ENCODE peak calls at places on chromosomes 3 and 15, in six cellular contexts. A is HCEC 1CT, Z is suprapubic skin, V is nephron progenitor cell, X is Kasumi-1, T is heart right ventricle. Y is an unnamed sample.

GRCh38 chr3:66037330-66037985 is 1.3 kb downstream of the MAGI1 start:
- DNase-seq in A (peak), Z (no peak), V (peak), X (no peak), T (peak), Y (peak)

GRCh38 chr3:120224249-120224648 is 60.8 kb downstream of the GPR156 start:
- DNase-seq in A (no peak), Z (no peak), V (no peak), X (no peak), T (no peak), Y (no peak)

GRCh38 chr3:1228289-1228688 is 135.5 kb downstream of the CNTN6 start:
- DNase-seq in A (no peak), Z (no peak), V (no peak), X (no peak), T (no peak), Y (no peak)

GRCh38 chr15:83372434-83372873 is 74.7 kb upstream of the SH3GL3 start:
- DNase-seq in A (no peak), Z (no peak), V (no peak), X (no peak), T (no peak), Y (no peak)

GRCh38 chr15:52492132-52492531 is 36.5 kb downstream of the MYO5A start:
- DNase-seq in A (no peak), Z (no peak), V (no peak), X (no peak), T (no peak), Y (no peak)

GRCh38 chr3:161371441-161372320 is at the start of gene SPTSSB:
- DNase-seq in A (no peak), Z (peak), V (peak), X (peak), T (peak), Y (peak)

GRCh38 chr15:60400957-60401356 is 3.2 kb upstream of the ANXA2 start:
- DNase-seq in A (no peak), Z (no peak), V (no peak), X (no peak), T (no peak), Y (no peak)

GRCh38 chr3:169478566-169479313 is 184.8 kb downstream of the MECOM start:
- DNase-seq in A (peak), Z (no peak), V (no peak), X (no peak), T (no peak), Y (no peak)

GRCh38 chr3:134517796-134518195 is 31.9 kb downstream of the CEP63 start:
- DNase-seq in A (peak), Z (no peak), V (no peak), X (no peak), T (no peak), Y (peak)

GRCh38 chr3:116939091-116939490 is 229.5 kb downstream of the TUSC7 start:
- DNase-seq in A (no peak), Z (no peak), V (no peak), X (no peak), T (no peak), Y (no peak)

GRCh38 chr3:190038050-190038631 is 82.6 kb downstream of the P3H2 start:
- DNase-seq in A (peak), Z (peak), V (no peak), X (no peak), T (peak), Y (peak)

GRCh38 chr15:74798388-74799254 is 14.0 kb upstream of the LMAN1L start:
- DNase-seq in A (no peak), Z (peak), V (no peak), X (no peak), T (peak), Y (no peak)

GRCh38 chr3:45104715-45105711 is 41.2 kb downstream of the CDCP1 start:
- DNase-seq in A (peak), Z (no peak), V (no peak), X (no peak), T (no peak), Y (peak)

GRCh38 chr15:41607033-41607432 is 48.0 kb downstream of the TYRO3 start:
- DNase-seq in A (peak), Z (no peak), V (no peak), X (no peak), T (no peak), Y (peak)

GRCh38 chr15:97446138-97446537 is 514.4 kb upstream of the ARRDC4 start:
- DNase-seq in A (no peak), Z (no peak), V (peak), X (no peak), T (no peak), Y (no peak)

GRCh38 chr15:70358011-70358819 is 260.5 kb upstream of the TLE3 start:
- DNase-seq in A (no peak), Z (no peak), V (no peak), X (no peak), T (no peak), Y (no peak)

GRCh38 chr15:44319385-44319784 is 30.9 kb downstream of the GOLM2 start:
- DNase-seq in A (no peak), Z (no peak), V (no peak), X (no peak), T (no peak), Y (no peak)

GRCh38 chr3:39146083-39146501 is 7.3 kb downstream of the CSRNP1 start:
- DNase-seq in A (no peak), Z (peak), V (no peak), X (no peak), T (no peak), Y (no peak)

GRCh38 chr15:55230051-55230670 is 33.4 kb upstream of the RSL24D1 start:
- DNase-seq in A (peak), Z (no peak), V (no peak), X (no peak), T (no peak), Y (peak)

GRCh38 chr3:140715035-140715434 is 37.2 kb downstream of the TRIM42 start:
- DNase-seq in A (no peak), Z (no peak), V (no peak), X (no peak), T (no peak), Y (no peak)

GRCh38 chr15:65233651-65234050 is 22.4 kb upstream of the CILP start:
- DNase-seq in A (no peak), Z (no peak), V (no peak), X (no peak), T (no peak), Y (no peak)

GRCh38 chr15:66256692-66257091 is 3.1 kb upstream of the MEGF11 start:
- DNase-seq in A (no peak), Z (no peak), V (no peak), X (no peak), T (no peak), Y (no peak)

GRCh38 chr3:11703185-11703584 is 59.5 kb upstream of the VGLL4 start:
- DNase-seq in A (no peak), Z (no peak), V (no peak), X (no peak), T (no peak), Y (no peak)

GRCh38 chr3:42755681-42756578 is 17.1 kb downstream of the CCDC13 start:
- DNase-seq in A (no peak), Z (no peak), V (no peak), X (peak), T (no peak), Y (peak)

GRCh38 chr3:119600732-119601131 is 3.0 kb downstream of the PLA1A start:
- DNase-seq in A (no peak), Z (no peak), V (peak), X (peak), T (peak), Y (no peak)

GRCh38 chr15:68609618-68610017 is 30.8 kb downstream of the CORO2B start:
- DNase-seq in A (no peak), Z (peak), V (peak), X (no peak), T (peak), Y (peak)

GRCh38 chr3:115834068-115834467 is 210.8 kb downstream of the GAP43 start:
- DNase-seq in A (peak), Z (no peak), V (no peak), X (no peak), T (no peak), Y (peak)

GRCh38 chr15:77557178-77557960 is 75.3 kb downstream of the LINGO1 start:
- DNase-seq in A (no peak), Z (no peak), V (no peak), X (no peak), T (peak), Y (no peak)

GRCh38 chr15:23869391-23869790 is 182.3 kb upstream of the NDN start:
- DNase-seq in A (no peak), Z (no peak), V (peak), X (no peak), T (peak), Y (no peak)

GRCh38 chr3:163890661-163891060 is 1187.6 kb downstream of the SI start:
- DNase-seq in A (no peak), Z (no peak), V (no peak), X (no peak), T (no peak), Y (no peak)

GRCh38 chr15:25933456-25934158 is 70.5 kb upstream of the ATP10A start:
- DNase-seq in A (peak), Z (peak), V (peak), X (no peak), T (peak), Y (peak)

GRCh38 chr3:12353796-12354505 is 65.1 kb downstream of the PPARG start:
- DNase-seq in A (peak), Z (no peak), V (no peak), X (no peak), T (no peak), Y (peak)

GRCh38 chr3:177746259-177747021 is 549.2 kb upstream of the TBL1XR1 start:
- DNase-seq in A (no peak), Z (no peak), V (no peak), X (no peak), T (no peak), Y (no peak)

Y was measured in foreskin fibroblast.